ENCODE peak calls at places on chromosomes 3 and 15, in seven cellular contexts. O is stomach, Y is uterus, I is IMR-90, L is cardiac muscle cell, M is GM12878, K is fibroblast of mammary gland. Q is an unnamed sample.

GRCh38 chr3:16350041-16350952 is 85.3 kb downstream of the OXNAD1 start:
- DNase-seq in O (no peak), Y (no peak), I (peak; percentile 88), L (peak; percentile 74), M (no peak), K (peak; percentile 89), Q (no peak)

GRCh38 chr3:14331273-14331672 is 71.1 kb upstream of the SLC6A6 start:
- DNase-seq in O (peak; percentile 48), Y (no peak), I (no peak), L (no peak), M (no peak), K (no peak), Q (peak; percentile 71)

GRCh38 chr3:88180398-88180999 is 30.7 kb downstream of the C3orf38 start:
- DNase-seq in O (no peak), Y (no peak), I (peak; percentile 58), L (peak; percentile 75), M (peak; percentile 27), K (peak; percentile 61), Q (no peak)

GRCh38 chr3:109353057-109353456 is 15.7 kb upstream of the DPPA4 start:
- DNase-seq in O (no peak), Y (no peak), I (no peak), L (peak; percentile 21), M (no peak), K (no peak), Q (no peak)

GRCh38 chr15:57384816-57385215 is 8.5 kb downstream of the CGNL1 start:
- DNase-seq in O (no peak), Y (no peak), I (peak; percentile 72), L (peak; percentile 76), M (no peak), K (no peak), Q (no peak)

GRCh38 chr3:130849111-130849552 is 44.8 kb upstream of the ATP2C1 start:
- DNase-seq in O (peak; percentile 91), Y (no peak), I (no peak), L (no peak), M (no peak), K (no peak), Q (peak; percentile 88)

GRCh38 chr15:31263751-31264533 is 62.7 kb upstream of the KLF13 start:
- DNase-seq in O (peak; percentile 89), Y (no peak), I (no peak), L (no peak), M (peak; percentile 88), K (no peak), Q (peak; percentile 91)

GRCh38 chr15:61195116-61196002 is 33.7 kb downstream of the RORA start:
- DNase-seq in O (no peak), Y (no peak), I (peak; percentile 43), L (peak; percentile 73), M (peak; percentile 7), K (peak; percentile 63), Q (no peak)

GRCh38 chr3:38843898-38844297 is 27.9 kb upstream of the SCN10A start:
- DNase-seq in O (no peak), Y (no peak), I (peak; percentile 70), L (peak; percentile 82), M (no peak), K (peak; percentile 72), Q (no peak)

GRCh38 chr3:136842294-136842693 is 19.7 kb upstream of the NCK1 start:
- DNase-seq in O (no peak), Y (no peak), I (no peak), L (no peak), M (no peak), K (no peak), Q (no peak)

GRCh38 chr15:46892621-46893160 is 824.6 kb upstream of the SEMA6D start:
- DNase-seq in O (no peak), Y (no peak), I (no peak), L (no peak), M (no peak), K (no peak), Q (no peak)

GRCh38 chr15:34708422-34708821 is 46.4 kb downstream of the GJD2 start:
- DNase-seq in O (no peak), Y (no peak), I (peak; percentile 66), L (peak; percentile 65), M (no peak), K (peak; percentile 68), Q (no peak)

GRCh38 chr3:162143181-162143580 is 646.6 kb downstream of the OTOL1 start:
- DNase-seq in O (no peak), Y (no peak), I (peak; percentile 9), L (no peak), M (no peak), K (peak; percentile 38), Q (no peak)

GRCh38 chr3:197229836-197230235 is 68.6 kb downstream of the DLG1 start:
- DNase-seq in O (no peak), Y (no peak), I (no peak), L (no peak), M (no peak), K (no peak), Q (no peak)

GRCh38 chr15:78088773-78089080 is 3.6 kb upstream of the SH2D7 start:
- DNase-seq in O (peak; percentile 67), Y (no peak), I (no peak), L (no peak), M (no peak), K (no peak), Q (peak; percentile 88)

GRCh38 chr3:105647047-105647446 is 221.8 kb downstream of the CBLB start:
- DNase-seq in O (no peak), Y (no peak), I (peak; percentile 96), L (peak; percentile 93), M (no peak), K (peak; percentile 94), Q (no peak)

GRCh38 chr3:8420613-8421012 is 81.0 kb upstream of the LMCD1 start:
- DNase-seq in O (no peak), Y (no peak), I (no peak), L (no peak), M (no peak), K (no peak), Q (no peak)

GRCh38 chr3:129120254-129121004 is 1.2 kb downstream of the RAB43 start:
- DNase-seq in O (peak; percentile 88), Y (peak; percentile 84), I (peak; percentile 86), L (peak; percentile 95), M (peak; percentile 89), K (peak; percentile 88), Q (peak; percentile 96)

GRCh38 chr15:82966671-82967071 is 14.2 kb upstream of the HOMER2 start:
- DNase-seq in O (no peak), Y (no peak), I (no peak), L (no peak), M (peak; percentile 51), K (no peak), Q (no peak)

DNA sequence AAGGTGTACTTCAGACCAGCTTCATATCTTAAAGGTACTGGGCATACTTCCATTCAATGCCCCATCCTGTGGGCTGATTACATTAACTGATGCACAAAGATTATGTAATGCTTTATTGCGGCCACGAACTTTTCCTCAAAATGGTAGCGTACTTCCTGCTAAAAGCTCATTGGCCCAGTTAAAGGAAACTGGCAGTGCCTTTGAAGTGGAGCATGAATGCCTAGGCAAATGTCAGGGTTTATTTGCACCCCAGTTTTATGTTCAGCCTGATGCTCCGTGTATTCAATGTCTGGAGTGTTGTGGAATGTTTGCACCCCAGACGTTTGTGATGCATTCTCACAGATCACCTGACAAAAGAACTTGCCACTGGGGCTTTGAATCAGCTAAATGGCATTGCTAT is 3.4 kb downstream of the SKIL start:
- DNase-seq in O (no peak), Y (no peak), I (peak; percentile 11), L (peak; percentile 26), M (no peak), K (no peak), Q (no peak)
- H3K4me3 ChIP-seq in O (no peak overlapping the region), Y (no peak overlapping the region), I (no peak overlapping the region), L (no peak overlapping the region), M (peak overlapping the region; percentile 17), K (no peak overlapping the region), Q (no peak overlapping the region)

DNA sequence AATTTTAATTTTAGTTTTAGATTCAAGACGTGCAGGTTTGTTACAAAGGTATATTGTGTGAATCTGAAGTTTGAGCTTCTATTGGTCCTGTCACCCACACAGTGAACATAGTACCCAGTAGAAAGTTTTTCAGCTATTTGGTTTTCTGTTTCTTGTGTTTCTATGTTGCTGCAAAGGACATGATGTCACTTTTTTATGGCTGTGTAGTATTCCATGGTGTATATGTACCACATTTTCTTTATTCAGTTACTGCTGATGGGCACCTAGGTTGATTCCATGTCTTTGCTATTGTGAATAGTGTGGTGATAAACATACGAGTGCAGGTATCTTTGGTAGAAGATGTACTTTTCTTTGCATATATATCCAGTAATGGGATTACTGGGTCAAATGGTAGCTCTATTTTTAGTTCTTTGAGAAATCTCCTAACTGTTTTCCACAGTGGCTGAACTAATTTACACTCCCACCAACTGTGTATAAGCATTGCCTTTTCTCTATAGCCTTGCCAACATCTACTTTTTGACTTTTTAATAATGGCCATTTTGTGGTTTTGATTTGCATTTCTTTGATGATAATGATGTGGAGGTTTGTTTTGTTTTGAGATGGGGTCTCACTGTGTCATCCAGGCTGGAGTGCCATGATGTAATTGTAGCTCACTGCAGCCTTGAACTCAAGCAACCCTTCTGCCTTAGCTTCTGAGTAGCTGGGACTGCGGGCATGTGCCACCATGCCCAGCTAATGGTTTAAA is 43.9 kb downstream of the LIMD1 start:
- DNase-seq in O (no peak), Y (no peak), I (no peak), L (no peak), M (no peak), K (no peak), Q (no peak)
- TF ChIP-seq CTCF in O (no peak), Y (no peak), I (no peak), L (no peak), M (no peak), K (no peak), Q (no peak)

DNA sequence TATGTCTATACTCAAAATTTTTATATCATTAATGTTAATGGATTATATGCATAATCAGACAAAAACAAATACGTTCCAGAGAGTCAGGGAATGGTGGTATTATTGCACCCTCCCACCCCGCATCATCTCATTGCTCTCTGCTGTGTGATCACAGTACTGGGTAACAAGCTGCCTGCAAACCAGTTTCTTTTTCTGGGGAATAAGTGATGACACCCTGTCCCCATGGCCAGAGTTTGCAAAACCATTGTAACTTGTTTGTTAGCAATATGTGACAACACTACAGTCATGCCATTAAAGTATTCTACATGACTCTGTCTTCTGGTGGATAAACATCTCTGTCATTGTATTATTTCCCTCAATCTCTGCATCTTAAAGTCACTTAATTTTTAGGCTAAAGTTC is 39.5 kb downstream of the ZBTB38 start:
- DNase-seq in O (no peak), Y (no peak), I (no peak), L (no peak), M (no peak), K (no peak), Q (no peak)
- H3K4me3 ChIP-seq in O (no peak overlapping the region), Y (no peak overlapping the region), I (no peak overlapping the region), L (no peak overlapping the region), M (no peak overlapping the region), K (no peak overlapping the region), Q (no peak overlapping the region)

DNA sequence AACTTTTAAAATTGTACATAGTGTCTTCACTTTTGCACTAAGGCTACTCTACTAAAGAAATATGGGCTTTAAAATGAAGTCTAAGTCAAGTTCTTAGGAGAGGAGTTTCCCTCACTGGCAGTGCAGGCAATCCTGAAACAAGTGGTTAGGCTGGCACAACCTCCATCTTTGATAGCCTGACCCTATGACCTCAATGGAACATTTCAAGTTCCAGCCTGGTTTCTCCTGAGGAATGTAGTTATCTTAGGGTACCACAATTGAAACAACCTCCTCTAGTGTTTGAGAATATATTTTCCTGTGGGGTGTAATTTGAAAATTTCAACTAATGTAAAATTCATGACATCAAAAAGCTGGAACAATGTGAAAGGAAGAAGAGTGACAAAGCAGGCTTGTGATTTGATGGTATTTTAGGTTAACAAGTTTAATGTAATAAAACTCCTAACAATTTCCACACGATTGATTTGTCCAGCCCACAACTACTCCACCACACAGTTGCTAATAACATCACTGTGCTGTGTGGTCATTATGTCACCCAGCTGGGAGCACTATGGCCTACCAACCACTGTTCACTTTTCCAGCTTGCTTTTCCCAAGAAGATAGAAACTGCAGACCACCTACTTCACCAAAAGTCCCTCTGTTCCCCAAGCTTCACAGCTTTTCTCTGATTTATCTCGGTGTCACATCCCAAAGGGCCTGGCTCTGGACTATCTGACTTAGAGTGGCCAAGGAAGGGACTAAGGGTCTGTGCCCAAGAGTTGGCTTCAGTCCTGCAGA is 1.8 kb downstream of the WWTR1 start:
- DNase-seq in O (no peak), Y (no peak), I (no peak), L (no peak), M (no peak), K (peak; percentile 41), Q (no peak)
- TF ChIP-seq CTCF in O (no peak), Y (no peak), I (no peak), L (no peak), M (no peak), K (no peak), Q (no peak)

Q was measured in mucosa of descending colon.